ENCODE peak calls at places on chromosomes 13 and 19, in ten cellular contexts. R, E, T, L, H, A, P, J, W and U are unnamed samples.

GRCh38 chr13:31982540-31982939 is 49.0 kb upstream of the FRY start:
- DNase-seq in R (peak; percentile 92), E (no peak), T (peak; percentile 95), L (peak; percentile 8), H (peak; percentile 97), A (peak; percentile 78), P (no peak), J (peak; percentile 81), W (no peak), U (peak; percentile 19)

GRCh38 chr13:102587916-102588315 is 8.9 kb upstream of the TPP2 start:
- DNase-seq in R (no peak), E (no peak), T (no peak), L (no peak), H (no peak), A (no peak), P (no peak), J (no peak), W (no peak), U (no peak)

GRCh38 chr19:17340302-17340870 is 3.0 kb downstream of the GTPBP3 start:
- DNase-seq in R (peak; percentile 29), E (no peak), T (no peak), L (no peak), H (no peak), A (no peak), P (no peak), J (no peak), W (no peak), U (no peak)

GRCh38 chr13:113618455-113618854 is 33.9 kb downstream of the TFDP1 start:
- DNase-seq in R (no peak), E (no peak), T (no peak), L (no peak), H (no peak), A (no peak), P (no peak), J (no peak), W (no peak), U (no peak)

GRCh38 chr13:113178070-113178895 is 19.8 kb downstream of the PROZ start:
- DNase-seq in R (peak; percentile 53), E (no peak), T (peak; percentile 96), L (no peak), H (peak; percentile 26), A (peak; percentile 39), P (no peak), J (no peak), W (no peak), U (peak; percentile 86)

GRCh38 chr13:22047082-22047784 is 376.4 kb downstream of the FGF9 start:
- DNase-seq in R (peak; percentile 25), E (no peak), T (no peak), L (no peak), H (peak; percentile 61), A (no peak), P (no peak), J (no peak), W (no peak), U (no peak)

GRCh38 chr19:14114854-14115253 is 2.7 kb downstream of the PRKACA start:
- DNase-seq in R (peak; percentile 34), E (peak; percentile 58), T (no peak), L (no peak), H (peak; percentile 38), A (peak; percentile 46), P (peak; percentile 69), J (no peak), W (no peak), U (no peak)

GRCh38 chr13:112711528-112712265 is 21.9 kb downstream of the ATP11A start:
- DNase-seq in R (peak; percentile 97), E (peak; percentile 75), T (peak; percentile 69), L (peak; percentile 39), H (peak; percentile 96), A (peak; percentile 85), P (no peak), J (peak; percentile 92), W (no peak), U (peak; percentile 84)

GRCh38 chr13:84774111-84774510 is 891.8 kb upstream of the SLITRK1 start:
- DNase-seq in R (no peak), E (no peak), T (no peak), L (no peak), H (no peak), A (no peak), P (no peak), J (no peak), W (no peak), U (no peak)

GRCh38 chr13:31968473-31968872 is 63.1 kb upstream of the FRY start:
- DNase-seq in R (no peak), E (no peak), T (no peak), L (no peak), H (peak; percentile 69), A (peak; percentile 32), P (no peak), J (no peak), W (no peak), U (no peak)

GRCh38 chr13:113849981-113850721 is 13.7 kb downstream of the GAS6 start:
- DNase-seq in R (no peak), E (no peak), T (no peak), L (no peak), H (no peak), A (no peak), P (no peak), J (peak; percentile 40), W (no peak), U (no peak)

GRCh38 chr19:584240-585001 is 5.3 kb upstream of the HCN2 start:
- DNase-seq in R (peak; percentile 32), E (peak; percentile 81), T (no peak), L (peak; percentile 14), H (peak; percentile 56), A (peak; percentile 52), P (peak; percentile 82), J (no peak), W (peak; percentile 38), U (no peak)

GRCh38 chr13:110023729-110024645 is 237.6 kb upstream of the IRS2 start:
- DNase-seq in R (no peak), E (no peak), T (no peak), L (no peak), H (no peak), A (no peak), P (no peak), J (peak; percentile 82), W (no peak), U (no peak)

GRCh38 chr13:37627428-37627827 is 28.9 kb upstream of the POSTN start:
- DNase-seq in R (no peak), E (no peak), T (no peak), L (no peak), H (no peak), A (no peak), P (no peak), J (no peak), W (no peak), U (no peak)

GRCh38 chr13:114065141-114065925 is 67.1 kb downstream of the RASA3 start:
- DNase-seq in R (peak; percentile 96), E (peak; percentile 61), T (peak; percentile 88), L (peak; percentile 89), H (peak; percentile 94), A (peak; percentile 98), P (peak; percentile 65), J (peak; percentile 95), W (peak; percentile 44), U (peak; percentile 89)

GRCh38 chr13:93559718-93560117 is 333.1 kb downstream of the GPC6 start:
- DNase-seq in R (peak; percentile 93), E (no peak), T (peak; percentile 58), L (no peak), H (peak; percentile 99), A (no peak), P (no peak), J (no peak), W (no peak), U (no peak)

GRCh38 chr19:48812094-48812929 is 1.5 kb upstream of the BCAT2 start:
- DNase-seq in R (peak; percentile 72), E (peak; percentile 95), T (no peak), L (peak; percentile 47), H (peak; percentile 67), A (peak; percentile 87), P (peak; percentile 76), J (peak; percentile 94), W (peak; percentile 17), U (no peak)

GRCh38 chr13:43528992-43529391 is 257.8 kb downstream of the ENOX1 start:
- DNase-seq in R (no peak), E (no peak), T (no peak), L (no peak), H (no peak), A (no peak), P (no peak), J (no peak), W (no peak), U (no peak)

GRCh38 chr19:17471410-17472125 is 1.2 kb downstream of the SLC27A1 start:
- DNase-seq in R (no peak), E (no peak), T (no peak), L (no peak), H (no peak), A (no peak), P (no peak), J (no peak), W (no peak), U (no peak)

GRCh38 chr13:72565893-72566292 is 161.5 kb downstream of the MZT1 start:
- DNase-seq in R (peak; percentile 54), E (peak; percentile 7), T (no peak), L (no peak), H (peak; percentile 50), A (no peak), P (no peak), J (no peak), W (no peak), U (no peak)